ENCODE peak calls at places on chromosomes 5 and 9, in seven cellular contexts. E is IMR-90, T is neuronal stem cell, L is mesendoderm, A is trophoblast cell, F is H1, V is H9. S is an unnamed sample.

GRCh38 chr9:17625644-17626388 is 47.0 kb downstream of the SH3GL2 start:
- DNase-seq in E (peak; percentile 38), T (no peak), L (peak; percentile 35), A (no peak), F (no peak), V (no peak), S (no peak)

GRCh38 chr9:85941966-85942912 is 1.3 kb downstream of the NAA35 start:
- DNase-seq in E (no peak), T (no peak), L (no peak), A (no peak), F (no peak), V (no peak), S (peak; percentile 11)

GRCh38 chr5:144390133-144390532 is 219.5 kb downstream of the KCTD16 start:
- DNase-seq in E (peak; percentile 0), T (no peak), L (peak; percentile 32), A (peak; percentile 1), F (peak; percentile 2), V (peak; percentile 32), S (peak; percentile 2)

GRCh38 chr9:86368871-86369521 is 14.8 kb upstream of the TUT7 start:
- DNase-seq in E (peak; percentile 83), T (no peak), L (no peak), A (peak; percentile 60), F (no peak), V (no peak), S (peak; percentile 85)

GRCh38 chr5:154683101-154683757 is 71.9 kb upstream of the LARP1 start:
- DNase-seq in E (no peak), T (no peak), L (no peak), A (no peak), F (no peak), V (no peak), S (peak; percentile 17)

GRCh38 chr5:128974567-128974966 is 9.3 kb downstream of the SLC27A6 start:
- DNase-seq in E (no peak), T (no peak), L (no peak), A (no peak), F (no peak), V (no peak), S (no peak)

GRCh38 chr9:35930521-35930920 is 21.2 kb downstream of the SPAAR start:
- DNase-seq in E (no peak), T (no peak), L (no peak), A (no peak), F (no peak), V (no peak), S (no peak)

GRCh38 chr5:116157902-116158301 is 73.1 kb downstream of the COMMD10 start:
- DNase-seq in E (no peak), T (no peak), L (peak; percentile 63), A (no peak), F (peak; percentile 7), V (no peak), S (peak; percentile 12)

GRCh38 chr5:83058718-83059117 is 18.5 kb downstream of the TMEM167A start:
- DNase-seq in E (no peak), T (no peak), L (no peak), A (no peak), F (no peak), V (no peak), S (no peak)

GRCh38 chr5:67605730-67606585 is 409.4 kb upstream of the CD180 start:
- DNase-seq in E (no peak), T (no peak), L (no peak), A (no peak), F (no peak), V (no peak), S (no peak)

GRCh38 chr9:82790868-82791267 is 272.1 kb downstream of the RASEF start:
- DNase-seq in E (no peak), T (no peak), L (no peak), A (no peak), F (no peak), V (no peak), S (no peak)

GRCh38 chr9:124752967-124753366 is 18.1 kb downstream of the NR6A1 start:
- DNase-seq in E (peak; percentile 82), T (no peak), L (peak; percentile 66), A (peak; percentile 74), F (no peak), V (no peak), S (no peak)

GRCh38 chr5:57383093-57383861 is 99.3 kb downstream of the ACTBL2 start:
- DNase-seq in E (peak; percentile 99), T (no peak), L (peak; percentile 97), A (peak; percentile 96), F (no peak), V (no peak), S (peak; percentile 98)

GRCh38 chr5:104754311-104754995 is 1191.9 kb upstream of the NUDT12 start:
- DNase-seq in E (no peak), T (no peak), L (no peak), A (no peak), F (no peak), V (no peak), S (no peak)

GRCh38 chr5:72302171-72302570 is 17.9 kb downstream of the MRPS27 start:
- DNase-seq in E (no peak), T (peak; percentile 57), L (peak; percentile 98), A (no peak), F (peak; percentile 68), V (peak; percentile 68), S (no peak)

GRCh38 chr5:67043789-67044511 is 152.6 kb downstream of the CD180 start:
- DNase-seq in E (no peak), T (no peak), L (no peak), A (no peak), F (no peak), V (no peak), S (no peak)

GRCh38 chr9:94606641-94607339 is 13.2 kb upstream of the FBP2 start:
- DNase-seq in E (no peak), T (no peak), L (no peak), A (no peak), F (no peak), V (no peak), S (no peak)

GRCh38 chr9:942805-943580 is 33.5 kb upstream of the DMRT3 start:
- DNase-seq in E (no peak), T (no peak), L (peak; percentile 78), A (peak; percentile 33), F (no peak), V (peak; percentile 53), S (no peak)

GRCh38 chr9:97705354-97705950 is 8.3 kb upstream of the XPA start:
- DNase-seq in E (no peak), T (no peak), L (no peak), A (no peak), F (no peak), V (no peak), S (no peak)

GRCh38 chr9:129624168-129624759 is 1.7 kb upstream of the NTMT1 start:
- DNase-seq in E (peak; percentile 53), T (peak; percentile 73), L (peak; percentile 84), A (peak; percentile 74), F (no peak), V (peak; percentile 84), S (peak; percentile 71)

GRCh38 chr5:87243161-87243877 is 24.4 kb upstream of the RASA1 start:
- DNase-seq in E (peak; percentile 88), T (no peak), L (no peak), A (peak; percentile 94), F (no peak), V (no peak), S (peak; percentile 93)

GRCh38 chr5:154850255-154851062 is at the start of gene FAXDC2:
- DNase-seq in E (peak; percentile 88), T (peak; percentile 49), L (peak; percentile 85), A (peak; percentile 25), F (no peak), V (peak; percentile 81), S (peak; percentile 79)

GRCh38 chr9:134390537-134390936 is 64.3 kb downstream of the RXRA start:
- DNase-seq in E (no peak), T (no peak), L (no peak), A (no peak), F (no peak), V (no peak), S (no peak)

GRCh38 chr9:37710039-37710438 is 43.6 kb upstream of the TRMT10B start:
- DNase-seq in E (no peak), T (no peak), L (no peak), A (no peak), F (no peak), V (no peak), S (no peak)

DNA sequence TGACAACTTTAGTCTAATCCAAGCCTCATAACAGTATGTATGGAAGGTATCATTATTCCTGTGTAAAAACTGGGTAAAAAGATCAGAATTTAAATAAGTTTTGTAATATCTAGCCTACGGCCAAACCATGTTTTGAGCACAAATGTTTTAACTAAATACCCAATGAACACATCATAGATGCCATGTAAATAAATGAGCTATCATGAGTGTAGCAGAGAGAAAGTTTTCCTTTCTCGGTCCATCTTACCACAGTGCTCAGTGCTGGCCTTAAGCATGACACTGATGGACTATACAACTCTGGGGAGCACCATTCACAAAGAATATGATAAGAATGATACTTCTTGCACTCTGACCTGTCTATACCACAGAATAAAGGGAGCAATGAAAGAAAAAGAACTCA is 609.4 kb downstream of the PSAT1 start:
- DNase-seq in E (peak; percentile 66), T (no peak), L (no peak), A (no peak), F (no peak), V (no peak), S (no peak)
- H2BK120ac ChIP-seq in E (no peak overlapping the region), T (no peak overlapping the region), L (no peak overlapping the region), A (no peak overlapping the region), F (no peak overlapping the region), V (no peak overlapping the region), S (no peak overlapping the region)

DNA sequence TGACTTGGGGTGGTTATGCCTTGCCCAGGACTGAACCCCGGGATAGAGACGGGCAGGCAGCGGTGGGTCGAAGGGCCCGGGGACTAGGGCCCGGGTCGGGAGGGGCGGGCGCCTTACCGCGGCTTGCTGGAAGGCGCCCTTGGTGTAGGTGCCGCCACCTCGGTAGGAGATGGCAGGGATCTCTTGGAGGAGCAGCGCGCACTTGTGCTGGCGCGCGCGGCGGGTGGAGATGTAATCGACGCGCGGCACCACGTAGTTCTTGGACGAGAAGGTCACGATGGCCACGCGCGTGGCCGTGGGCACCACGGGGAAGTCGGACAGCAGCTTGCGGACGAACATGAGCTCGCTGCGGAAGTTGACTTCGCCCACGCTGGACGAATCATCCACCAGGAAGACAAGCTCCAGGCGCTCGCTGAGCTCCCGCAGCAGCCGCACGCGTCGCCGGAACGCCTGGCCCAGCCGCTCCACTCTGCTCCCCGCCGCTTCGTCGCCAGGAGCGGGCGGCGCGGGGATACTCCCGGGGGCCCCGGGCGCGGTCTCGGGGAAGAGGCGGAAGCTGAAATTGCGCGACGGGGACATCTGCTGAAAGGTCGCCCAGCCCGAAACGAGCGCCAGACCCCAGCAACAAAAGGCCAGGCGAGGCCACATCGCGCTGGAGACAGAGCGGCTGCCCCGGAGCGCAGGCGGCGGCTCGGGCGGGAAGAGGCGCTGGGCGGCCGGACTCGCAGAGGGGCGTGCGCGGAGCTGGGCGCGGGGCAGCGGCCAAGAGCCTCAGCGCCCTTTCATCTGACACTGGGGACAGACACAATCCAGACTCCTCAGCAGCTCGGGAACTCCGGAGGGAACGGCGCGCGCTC is at the start of gene SVEP1:
- DNase-seq in E (peak; percentile 77), T (peak; percentile 42), L (peak; percentile 70), A (peak; percentile 41), F (no peak), V (peak; percentile 61), S (peak; percentile 80)
- H3K9ac ChIP-seq in E (peak within 1 kb of the TSS; percentile 66), T (peak within 1 kb of the TSS; percentile 82), L (peak within 1 kb of the TSS; percentile 68), A (peak within 1 kb of the TSS; percentile 89), F (peak within 1 kb of the TSS; percentile 8), V (no peak within 1 kb of the TSS), S (peak within 1 kb of the TSS; percentile 90)

GRCh38 chr5:36685631-36686147 is 79.3 kb downstream of the SLC1A3 start:
- DNase-seq in E (no peak), T (no peak), L (no peak), A (peak; percentile 56), F (no peak), V (no peak), S (peak; percentile 14)
- H3K27ac ChIP-seq in E (no peak overlapping the region), T (no peak overlapping the region), L (no peak overlapping the region), A (no peak overlapping the region), F (no peak overlapping the region), V (no peak overlapping the region), S (no peak overlapping the region)

GRCh38 chr9:137216188-137216965 is 5.7 kb downstream of the RNF208 start:
- DNase-seq in E (no peak), T (no peak), L (no peak), A (no peak), F (no peak), V (no peak), S (no peak)
- H2BK120ac ChIP-seq in E (no peak overlapping the region), T (no peak overlapping the region), L (no peak overlapping the region), A (no peak overlapping the region), F (no peak overlapping the region), V (no peak overlapping the region), S (no peak overlapping the region)

S was measured in mesenchymal stem cell.